ENCODE peak calls at places on chromosomes 12 and 14, in four cellular contexts. B is activated CD4-positive, alpha-beta T cell treated with anti-CD3 and anti-CD28 coated beads for 24 hours; G is NCI-H1105; I is SW 1271. H is an unnamed sample.

GRCh38 chr14:69644814-69645213 is 33.4 kb downstream of the SUSD6 start:
- DNase-seq in B (no peak), G (no peak), I (no peak), H (no peak)

GRCh38 chr12:114371733-114372132 is 34.2 kb downstream of the TBX5 start:
- DNase-seq in B (no peak), G (no peak), I (no peak), H (no peak)

GRCh38 chr12:112214064-112214463 is 88.7 kb downstream of the TRAFD1 start:
- DNase-seq in B (no peak), G (no peak), I (no peak), H (no peak)

GRCh38 chr12:50739611-50740010 is 24.3 kb upstream of the ATF1 start:
- DNase-seq in B (no peak), G (no peak), I (no peak), H (no peak)

GRCh38 chr14:66495214-66496098 is 9.3 kb downstream of the CCDC196 start:
- DNase-seq in B (no peak), G (peak), I (peak), H (no peak)

GRCh38 chr14:29465095-29465494 is 462.6 kb downstream of the PRKD1 start:
- DNase-seq in B (no peak), G (no peak), I (no peak), H (no peak)

GRCh38 chr14:105857816-105858675 is 331.7 kb downstream of the TMEM121 start:
- DNase-seq in B (no peak), G (no peak), I (no peak), H (no peak)

GRCh38 chr14:77691259-77691658 is 16.6 kb downstream of the ALKBH1 start:
- DNase-seq in B (no peak), G (no peak), I (no peak), H (no peak)

GRCh38 chr12:19036673-19037357 is 92.7 kb upstream of the PLEKHA5 start:
- DNase-seq in B (no peak), G (no peak), I (no peak), H (no peak)

GRCh38 chr12:52814710-52815155 is 817 bp upstream of the KRT4 start:
- DNase-seq in B (no peak), G (no peak), I (no peak), H (no peak)

GRCh38 chr14:94690486-94690885 is 78.3 kb downstream of the SERPINA3 start:
- DNase-seq in B (no peak), G (no peak), I (no peak), H (no peak)

GRCh38 chr12:2970744-2971143 is 11.5 kb downstream of the TEAD4 start:
- DNase-seq in B (no peak), G (no peak), I (no peak), H (no peak)

GRCh38 chr14:21734457-21735074 is 60.9 kb upstream of the OR4E1 start:
- DNase-seq in B (peak), G (peak), I (peak), H (no peak)

GRCh38 chr12:91119089-91119488 is 7.8 kb upstream of the LUM start:
- DNase-seq in B (no peak), G (no peak), I (no peak), H (no peak)

GRCh38 chr12:39503445-39503844 is 60.5 kb upstream of the KIF21A start:
- DNase-seq in B (no peak), G (no peak), I (peak), H (no peak)

GRCh38 chr14:20652996-20653975 is 11.8 kb upstream of the OR6S1 start:
- DNase-seq in B (peak), G (no peak), I (no peak), H (no peak)

GRCh38 chr14:101520621-101521305 is 40.5 kb upstream of the DIO3 start:
- DNase-seq in B (no peak), G (no peak), I (no peak), H (no peak)

GRCh38 chr14:24351517-24351916 is 11.7 kb upstream of the RIPK3 start:
- DNase-seq in B (no peak), G (no peak), I (no peak), H (no peak)